ENCODE peak calls at places on chromosomes 11 and 22, in seven cellular contexts. G is stimulated activated CD8-positive, alpha-beta memory T cell treated with anti-CD3 and anti-CD28 coated beads, Interleukin-4, amount 100 ng/mL, for 1 hour; B is naive thymus-derived CD8-positive, alpha-beta T cell; I is kidney; M is fibroblast of mammary gland; Y is activated CD4-positive, alpha-beta T cell treated with anti-CD3 and anti-CD28 coated beads, Interleukin-2, amount 10 ng/mL, durations not matched to agents 7 days and 5 days; Q is pancreas. A is an unnamed sample.

GRCh38 chr22:27798526-27799333 is 2.8 kb downstream of the MN1 start:
- DNase-seq in G (no peak), Q (no peak), Y (no peak), B (no peak), M (no peak), I (peak), A (no peak)

GRCh38 chr22:41969110-41969646 is at the start of gene SEPTIN3:
- DNase-seq in B (no peak), Q (no peak), Y (no peak), G (no peak), M (no peak), I (no peak), A (no peak)

GRCh38 chr11:9755561-9755960 is 91.7 kb downstream of the SWAP70 start:
- DNase-seq in I (no peak), G (no peak), Y (no peak), M (peak), Q (no peak), B (no peak), A (no peak)

GRCh38 chr11:80096736-80097135 is 655.9 kb upstream of the TENM4 start:
- DNase-seq in B (no peak), G (no peak), Q (no peak), I (no peak), M (peak), Y (no peak), A (no peak)

GRCh38 chr22:46572911-46573780 is 35.7 kb upstream of the CELSR1 start:
- DNase-seq in B (no peak), I (peak), Y (no peak), G (no peak), Q (peak), M (no peak), A (no peak)

GRCh38 chr22:49582171-49582570 is 245.5 kb downstream of the BRD1 start:
- DNase-seq in Y (no peak), G (no peak), B (no peak), I (no peak), Q (no peak), M (no peak), A (no peak)

GRCh38 chr11:132621976-132622375 is 910.3 kb downstream of the OPCML start:
- DNase-seq in B (no peak), Y (no peak), G (no peak), I (no peak), M (no peak), Q (no peak), A (no peak)

GRCh38 chr11:116219171-116219635 is 553.6 kb downstream of the BUD13 start:
- DNase-seq in I (no peak), G (no peak), Y (no peak), B (no peak), M (no peak), Q (no peak), A (no peak)

GRCh38 chr11:66651011-66651410 is 12.5 kb downstream of the RBM4 start:
- DNase-seq in M (peak), Q (no peak), G (no peak), I (no peak), Y (no peak), B (no peak), A (no peak)

GRCh38 chr11:57674251-57674650 is 6.3 kb downstream of the ZDHHC5 start:
- DNase-seq in I (no peak), M (no peak), Q (no peak), G (no peak), Y (no peak), B (no peak), A (no peak)

GRCh38 chr11:91935120-91935519 is 289.5 kb upstream of the FAT3 start:
- DNase-seq in Q (no peak), I (no peak), Y (no peak), B (no peak), G (no peak), M (no peak), A (no peak)

GRCh38 chr11:85784907-85785306 is 26.0 kb downstream of the SYTL2 start:
- DNase-seq in Q (no peak), B (no peak), G (no peak), Y (no peak), M (no peak), I (no peak), A (no peak)

GRCh38 chr11:121630041-121630440 is 177.3 kb upstream of the SORL1-AS1 start:
- DNase-seq in G (no peak), Q (no peak), I (no peak), B (no peak), Y (no peak), M (peak), A (no peak)

GRCh38 chr11:57511741-57512430 is 3.6 kb downstream of the SLC43A1 start:
- DNase-seq in Q (no peak), M (no peak), I (no peak), Y (no peak), B (no peak), G (no peak), A (no peak)

GRCh38 chr11:3137486-3138177 is 27.5 kb downstream of the OSBPL5 start:
- DNase-seq in I (peak), G (no peak), M (peak), Y (no peak), B (no peak), Q (no peak), A (no peak)

GRCh38 chr11:26834601-26835000 is 112.7 kb upstream of the SLC5A12 start:
- DNase-seq in M (no peak), B (no peak), G (no peak), Y (no peak), Q (no peak), I (no peak), A (no peak)

GRCh38 chr22:46626911-46627805 is 7.0 kb downstream of the GRAMD4 start:
- DNase-seq in Q (peak), B (no peak), Y (no peak), M (no peak), G (no peak), I (peak), A (no peak)

GRCh38 chr11:78497309-78497708 is 77.4 kb downstream of the NARS2 start:
- DNase-seq in I (no peak), Y (no peak), M (no peak), G (no peak), Q (no peak), B (no peak), A (no peak)

GRCh38 chr22:24408630-24409029 is 18.8 kb upstream of the ADORA2A start:
- DNase-seq in G (no peak), B (no peak), Q (peak), Y (no peak), I (peak), M (no peak), A (no peak)

GRCh38 chr11:63099555-63099954 is 44.5 kb downstream of the SLC22A24 start:
- DNase-seq in B (no peak), Q (no peak), G (no peak), Y (no peak), M (no peak), I (no peak), A (no peak)

GRCh38 chr11:38927993-38928392 is 2330.0 kb upstream of the RAG2 start:
- DNase-seq in B (no peak), M (no peak), Y (no peak), G (no peak), I (no peak), Q (no peak), A (no peak)

GRCh38 chr22:21641417-21641794 is 696 bp upstream of the SDF2L1 start:
- DNase-seq in G (no peak), Y (no peak), Q (no peak), B (no peak), M (peak), I (peak), A (no peak)

A was measured in KG1.